ENCODE peak calls at places on chromosomes 1 and 21, in five cellular contexts. B, J, P, E and F are unnamed samples.

GRCh38 chr1:26075421-26076144 is 8.2 kb upstream of the TRIM63 start:
- DNase-seq in B (no peak), J (no peak), P (no peak), E (no peak), F (no peak)

GRCh38 chr1:110240476-110241210 is 30.5 kb downstream of the KCNC4 start:
- DNase-seq in B (no peak), J (no peak), P (no peak), E (no peak), F (peak; percentile 9)

GRCh38 chr21:22421416-22422190 is 1423.4 kb downstream of the NCAM2 start:
- DNase-seq in B (no peak), J (no peak), P (no peak), E (no peak), F (no peak)

GRCh38 chr1:16212251-16212961 is at the start of gene ARHGEF19:
- DNase-seq in B (peak; percentile 81), J (peak; percentile 85), P (no peak), E (no peak), F (peak; percentile 77)

GRCh38 chr1:111599781-111600180 is 19.8 kb upstream of the RAP1A start:
- DNase-seq in B (no peak), J (no peak), P (no peak), E (no peak), F (no peak)

GRCh38 chr1:95793893-95794292 is 559.9 kb downstream of the RWDD3 start:
- DNase-seq in B (no peak), J (no peak), P (peak; percentile 2), E (no peak), F (peak; percentile 9)

GRCh38 chr1:3795453-3796214 is 664 bp downstream of the LRRC47 start:
- DNase-seq in B (peak; percentile 48), J (peak; percentile 63), P (no peak), E (no peak), F (no peak)

GRCh38 chr1:157077394-157077793 is 22.2 kb downstream of the ETV3L start:
- DNase-seq in B (no peak), J (no peak), P (no peak), E (no peak), F (no peak)

GRCh38 chr1:234656981-234657651 is 47.1 kb upstream of the IRF2BP2 start:
- DNase-seq in B (no peak), J (no peak), P (peak; percentile 83), E (peak; percentile 98), F (peak; percentile 51)

GRCh38 chr1:184974086-184974836 is at the start of gene NIBAN1:
- DNase-seq in B (peak; percentile 87), J (peak; percentile 87), P (peak; percentile 48), E (peak; percentile 51), F (peak; percentile 72)

GRCh38 chr1:60386259-60386658 is 312.7 kb upstream of the C1orf87 start:
- DNase-seq in B (no peak), J (no peak), P (no peak), E (no peak), F (no peak)

GRCh38 chr1:7229186-7229585 is 443.9 kb downstream of the CAMTA1 start:
- DNase-seq in B (no peak), J (peak; percentile 15), P (no peak), E (no peak), F (no peak)

GRCh38 chr1:109619655-109620395 is at the start of gene AMPD2:
- DNase-seq in B (peak; percentile 90), J (peak; percentile 91), P (peak; percentile 74), E (peak; percentile 85), F (peak; percentile 78)

GRCh38 chr1:40315795-40316594 is 1.1 kb downstream of the COL9A2 start:
- DNase-seq in B (no peak), J (no peak), P (no peak), E (no peak), F (no peak)

GRCh38 chr1:76657618-76658017 is 209.7 kb upstream of the ST6GALNAC5 start:
- DNase-seq in B (no peak), J (no peak), P (no peak), E (no peak), F (no peak)

GRCh38 chr1:1889090-1889750 is 1.7 kb downstream of the GNB1 start:
- DNase-seq in B (no peak), J (peak; percentile 22), P (no peak), E (no peak), F (no peak)

GRCh38 chr1:158177705-158178450 is 2.8 kb upstream of the CD1D start:
- DNase-seq in B (peak; percentile 94), J (peak; percentile 95), P (peak; percentile 57), E (peak; percentile 79), F (no peak)

GRCh38 chr1:155068599-155068998 is 5.1 kb downstream of the EFNA4 start:
- DNase-seq in B (no peak), J (no peak), P (no peak), E (no peak), F (no peak)

GRCh38 chr1:28248273-28249012 is 10.9 kb upstream of the SESN2 start:
- DNase-seq in B (peak; percentile 82), J (peak; percentile 83), P (peak; percentile 72), E (peak; percentile 63), F (peak; percentile 73)

GRCh38 chr1:118504867-118505266 is 319.8 kb upstream of the SPAG17 start:
- DNase-seq in B (no peak), J (no peak), P (no peak), E (no peak), F (no peak)

GRCh38 chr1:99455760-99456159 is 190.2 kb upstream of the PALMD start:
- DNase-seq in B (no peak), J (no peak), P (no peak), E (no peak), F (no peak)

GRCh38 chr1:176560681-176561080 is 97.7 kb downstream of the PAPPA2 start:
- DNase-seq in B (no peak), J (no peak), P (no peak), E (no peak), F (no peak)

GRCh38 chr21:25176637-25177412 is 430.5 kb downstream of the MRPL39 start:
- DNase-seq in B (no peak), J (no peak), P (no peak), E (no peak), F (no peak)

GRCh38 chr1:193831465-193831864 is 645.1 kb upstream of the B3GALT2 start:
- DNase-seq in B (no peak), J (no peak), P (no peak), E (no peak), F (no peak)

GRCh38 chr1:216523449-216524190 is 100.4 kb upstream of the USH2A start:
- DNase-seq in B (no peak), J (no peak), P (no peak), E (no peak), F (no peak)

GRCh38 chr1:74502432-74502831 is 10.0 kb downstream of the LRRC53 start:
- DNase-seq in B (no peak), J (no peak), P (peak; percentile 1), E (peak; percentile 2), F (no peak)

GRCh38 chr1:208809876-208810275 is 565.7 kb upstream of the PLXNA2 start:
- DNase-seq in B (no peak), J (no peak), P (no peak), E (no peak), F (no peak)

GRCh38 chr1:244461254-244462071 is at the start of gene CATSPERE:
- DNase-seq in B (peak; percentile 94), J (peak; percentile 97), P (peak; percentile 94), E (peak; percentile 69), F (peak; percentile 91)

GRCh38 chr1:229949500-229949899 is 117.5 kb upstream of the GALNT2 start:
- DNase-seq in B (no peak), J (no peak), P (no peak), E (no peak), F (no peak)

GRCh38 chr21:32547018-32547417 is 38.3 kb downstream of the TCP10L start:
- DNase-seq in B (no peak), J (no peak), P (no peak), E (no peak), F (no peak)

GRCh38 chr1:234256359-234256758 is 116.9 kb upstream of the COA6 start:
- DNase-seq in B (no peak), J (no peak), P (no peak), E (no peak), F (no peak)

GRCh38 chr1:114219247-114219872 is 65.7 kb upstream of the SYT6 start:
- DNase-seq in B (no peak), J (no peak), P (peak; percentile 6), E (no peak), F (no peak)
- TF ChIP-seq CTCF in B (no peak), J (peak; percentile 12), P (no peak), E (no peak), F (no peak)

GRCh38 chr1:37174876-37175275 is 140.6 kb upstream of the GRIK3 start:
- DNase-seq in B (no peak), J (no peak), P (no peak), E (no peak), F (no peak)

GRCh38 chr1:37176269-37176668 is 142.0 kb upstream of the GRIK3 start:
- DNase-seq in B (no peak), J (no peak), P (no peak), E (no peak), F (no peak)

GRCh38 chr1:37171651-37172050 is 137.3 kb upstream of the GRIK3 start:
- DNase-seq in B (no peak), J (no peak), P (no peak), E (no peak), F (no peak)

GRCh38 chr1:37175666-37176215 is 141.4 kb upstream of the GRIK3 start:
- DNase-seq in B (no peak), J (no peak), P (no peak), E (no peak), F (no peak)

GRCh38 chr1:37177230-37177864 is 143.0 kb upstream of the GRIK3 start:
- DNase-seq in B (peak; percentile 53), J (no peak), P (peak; percentile 58), E (no peak), F (peak; percentile 49)
- TF ChIP-seq CTCF in B (peak; percentile 32), J (peak; percentile 3), P (peak; percentile 30), E (no peak), F (no peak)

GRCh38 chr1:21849909-21850576 is 38.0 kb downstream of the LDLRAD2 start:
- DNase-seq in B (no peak), J (peak; percentile 70), P (no peak), E (no peak), F (no peak)
- TF ChIP-seq CTCF in B (no peak), J (no peak), P (no peak), E (no peak), F (no peak)

GRCh38 chr1:64969305-64970066 is 3.1 kb upstream of the JAK1 start:
- DNase-seq in B (no peak), J (no peak), P (no peak), E (no peak), F (no peak)
- TF ChIP-seq CTCF in B (no peak), J (peak; percentile 3), P (peak; percentile 39), E (no peak), F (no peak)